ENCODE peak calls at places on chromosomes 3 and 15, in six cellular contexts. One of them, this sample, is unnamed.

GRCh38 chr3:50602675-50603191 is 8.8 kb downstream of the CISH start:
- DNase-seq in B cell: no peak
- DNase-seq in NCI-H774: no peak
- DNase-seq in KBM-7: no peak
- DNase-seq in neural crest cell: no peak
- DNase-seq in HepG2: no peak
- DNase-seq in this sample: no peak

GRCh38 chr3:69524826-69525225 is 138.9 kb upstream of the FRMD4B start:
- DNase-seq in B cell: no peak
- DNase-seq in NCI-H774: no peak
- DNase-seq in KBM-7: no peak
- DNase-seq in neural crest cell: no peak
- DNase-seq in HepG2: no peak
- DNase-seq in this sample: no peak

GRCh38 chr15:62880278-62880677 is 162.3 kb upstream of the TPM1 start:
- DNase-seq in B cell: no peak
- DNase-seq in NCI-H774: no peak
- DNase-seq in KBM-7: no peak
- DNase-seq in neural crest cell: no peak
- DNase-seq in HepG2: no peak
- DNase-seq in this sample: no peak

GRCh38 chr3:152688313-152688712 is 146.6 kb upstream of the P2RY1 start:
- DNase-seq in B cell: no peak
- DNase-seq in NCI-H774: no peak
- DNase-seq in KBM-7: no peak
- DNase-seq in neural crest cell: peak; percentile 24
- DNase-seq in HepG2: no peak
- DNase-seq in this sample: no peak

GRCh38 chr15:57227899-57228298 is 148.4 kb upstream of the CGNL1 start:
- DNase-seq in B cell: no peak
- DNase-seq in NCI-H774: no peak
- DNase-seq in KBM-7: no peak
- DNase-seq in neural crest cell: no peak
- DNase-seq in HepG2: no peak
- DNase-seq in this sample: no peak

GRCh38 chr15:66153549-66154415 is 99.8 kb downstream of the MEGF11 start:
- DNase-seq in B cell: no peak
- DNase-seq in NCI-H774: peak; percentile 71
- DNase-seq in KBM-7: no peak
- DNase-seq in neural crest cell: no peak
- DNase-seq in HepG2: no peak
- DNase-seq in this sample: no peak

GRCh38 chr3:38136272-38136806 is 588 bp downstream of the ACAA1 start:
- DNase-seq in B cell: no peak
- DNase-seq in NCI-H774: no peak
- DNase-seq in KBM-7: no peak
- DNase-seq in neural crest cell: no peak
- DNase-seq in HepG2: no peak
- DNase-seq in this sample: no peak

GRCh38 chr15:80730931-80731330 is 35.8 kb downstream of the ABHD17C start:
- DNase-seq in B cell: no peak
- DNase-seq in NCI-H774: no peak
- DNase-seq in KBM-7: no peak
- DNase-seq in neural crest cell: no peak
- DNase-seq in HepG2: no peak
- DNase-seq in this sample: no peak

GRCh38 chr15:97502038-97502437 is 458.5 kb upstream of the ARRDC4 start:
- DNase-seq in B cell: no peak
- DNase-seq in NCI-H774: no peak
- DNase-seq in KBM-7: no peak
- DNase-seq in neural crest cell: no peak
- DNase-seq in HepG2: no peak
- DNase-seq in this sample: no peak

GRCh38 chr3:86785381-86785780 is 205.6 kb downstream of the VGLL3 start:
- DNase-seq in B cell: no peak
- DNase-seq in NCI-H774: no peak
- DNase-seq in KBM-7: no peak
- DNase-seq in neural crest cell: no peak
- DNase-seq in HepG2: no peak
- DNase-seq in this sample: no peak

GRCh38 chr3:124288996-124289395 is 297.1 kb upstream of the ROPN1 start:
- DNase-seq in B cell: no peak
- DNase-seq in NCI-H774: no peak
- DNase-seq in KBM-7: no peak
- DNase-seq in neural crest cell: no peak
- DNase-seq in HepG2: no peak
- DNase-seq in this sample: no peak

GRCh38 chr3:51687472-51688205 is 16.6 kb downstream of the TEX264 start:
- DNase-seq in B cell: no peak
- DNase-seq in NCI-H774: no peak
- DNase-seq in KBM-7: no peak
- DNase-seq in neural crest cell: no peak
- DNase-seq in HepG2: no peak
- DNase-seq in this sample: no peak

GRCh38 chr3:13217736-13218540 is 144.7 kb upstream of the IQSEC1 start:
- DNase-seq in B cell: no peak
- DNase-seq in NCI-H774: peak; percentile 22
- DNase-seq in KBM-7: no peak
- DNase-seq in neural crest cell: no peak
- DNase-seq in HepG2: peak; percentile 50
- DNase-seq in this sample: no peak

GRCh38 chr3:169812844-169813677 is at the start of the genes LRRC34 and LRRIQ4:
- DNase-seq in B cell: peak; percentile 59
- DNase-seq in NCI-H774: peak; percentile 96
- DNase-seq in KBM-7: peak; percentile 83
- DNase-seq in neural crest cell: peak; percentile 67
- DNase-seq in HepG2: no peak
- DNase-seq in this sample: peak; percentile 84

GRCh38 chr3:123695152-123695551 is 110.3 kb upstream of the HACD2 start:
- DNase-seq in B cell: no peak
- DNase-seq in NCI-H774: no peak
- DNase-seq in KBM-7: no peak
- DNase-seq in neural crest cell: no peak
- DNase-seq in HepG2: peak; percentile 60
- DNase-seq in this sample: no peak

GRCh38 chr3:88986834-88987233 is 120.6 kb upstream of the EPHA3 start:
- DNase-seq in B cell: no peak
- DNase-seq in NCI-H774: no peak
- DNase-seq in KBM-7: no peak
- DNase-seq in neural crest cell: no peak
- DNase-seq in HepG2: no peak
- DNase-seq in this sample: no peak

GRCh38 chr15:63918317-63918672 is 84.5 kb upstream of the HERC1 start:
- DNase-seq in B cell: no peak
- DNase-seq in NCI-H774: peak; percentile 86
- DNase-seq in KBM-7: no peak
- DNase-seq in neural crest cell: no peak
- DNase-seq in HepG2: no peak
- DNase-seq in this sample: no peak

GRCh38 chr3:8937064-8938020 is 25.9 kb downstream of the RAD18 start:
- DNase-seq in B cell: no peak
- DNase-seq in NCI-H774: no peak
- DNase-seq in KBM-7: no peak
- DNase-seq in neural crest cell: no peak
- DNase-seq in HepG2: peak; percentile 6
- DNase-seq in this sample: no peak

This sample was measured in WTC11.